ENCODE peak calls at places on chromosome 1, in four cellular contexts. V is WTC11, U is K562, J is HepG2. E is an unnamed sample.
A peak's percentile ranks its signal among the peaks of the same experiment; 100 is the strongest.

GRCh38 chr1:97834903-97835302 is 85.9 kb downstream of the DPYD start:
- DNase-seq in V (no peak), U (no peak), J (no peak), E (no peak)

GRCh38 chr1:225870883-225871282 is 11.3 kb downstream of the TMEM63A start:
- DNase-seq in V (no peak), U (no peak), J (no peak), E (no peak)

GRCh38 chr1:83588140-83588539 is 410.8 kb downstream of the TTLL7 start:
- DNase-seq in V (no peak), U (no peak), J (no peak), E (no peak)

GRCh38 chr1:180155202-180155682 is 573 bp downstream of the QSOX1 start:
- DNase-seq in V (peak; percentile 34), U (peak; percentile 60), J (no peak), E (no peak)

GRCh38 chr1:42005530-42005929 is 86.8 kb upstream of the HIVEP3 start:
- DNase-seq in V (no peak), U (no peak), J (no peak), E (no peak)

GRCh38 chr1:22893292-22893691 is 79.4 kb downstream of the LACTBL1 start:
- DNase-seq in V (no peak), U (no peak), J (no peak), E (no peak)

GRCh38 chr1:31416101-31416736 is 3.2 kb downstream of the SERINC2 start:
- DNase-seq in V (no peak), U (no peak), J (no peak), E (no peak)

GRCh38 chr1:53878492-53879105 is 11.0 kb downstream of the YIPF1 start:
- DNase-seq in V (no peak), U (peak; percentile 34), J (peak; percentile 57), E (peak; percentile 43)

GRCh38 chr1:204445860-204446412 is 34.3 kb upstream of the PPP1R15B start:
- DNase-seq in V (peak; percentile 92), U (peak; percentile 77), J (peak; percentile 18), E (peak; percentile 88)

GRCh38 chr1:55334797-55335196 is 119.6 kb upstream of the USP24 start:
- DNase-seq in V (no peak), U (no peak), J (no peak), E (no peak)

GRCh38 chr1:94383966-94384408 is 34.2 kb upstream of the ABCD3 start:
- DNase-seq in V (no peak), U (no peak), J (peak; percentile 99), E (no peak)

GRCh38 chr1:2591233-2591580 is 4.6 kb downstream of the PRXL2B start:
- DNase-seq in V (no peak), U (no peak), J (no peak), E (no peak)

GRCh38 chr1:3078421-3078820 is 9.4 kb downstream of the PRDM16 start:
- DNase-seq in V (no peak), U (no peak), J (no peak), E (no peak)

GRCh38 chr1:8032351-8032750 is 6.2 kb upstream of the ERRFI1 start:
- DNase-seq in V (no peak), U (no peak), J (no peak), E (no peak)

GRCh38 chr1:17919525-17920439 is 164.6 kb downstream of the ACTL8 start:
- DNase-seq in V (peak; percentile 65), U (peak; percentile 52), J (no peak), E (peak; percentile 46)

GRCh38 chr1:235720544-235720943 is 71.0 kb upstream of the GNG4 start:
- DNase-seq in V (no peak), U (no peak), J (no peak), E (no peak)

GRCh38 chr1:169999357-169999756 is 75.1 kb downstream of the KIFAP3 start:
- DNase-seq in V (no peak), U (no peak), J (no peak), E (no peak)

GRCh38 chr1:28395181-28395580 is 25.6 kb downstream of the PHACTR4 start:
- DNase-seq in V (no peak), U (peak; percentile 56), J (no peak), E (no peak)

GRCh38 chr1:169484107-169484506 is 1.6 kb downstream of the SLC19A2 start:
- DNase-seq in V (no peak), U (no peak), J (no peak), E (no peak)

GRCh38 chr1:54220004-54220811 is 20.2 kb downstream of the MRPL37 start:
- DNase-seq in V (no peak), U (no peak), J (peak; percentile 13), E (no peak)

GRCh38 chr1:52288286-52288685 is 77.7 kb downstream of the CC2D1B start:
- DNase-seq in V (no peak), U (no peak), J (no peak), E (no peak)

GRCh38 chr1:18271336-18271735 is 163.7 kb downstream of the IGSF21 start:
- DNase-seq in V (no peak), U (no peak), J (no peak), E (no peak)

GRCh38 chr1:246947255-246947654 is 15.5 kb upstream of the AHCTF1 start:
- DNase-seq in V (no peak), U (no peak), J (peak; percentile 92), E (no peak)

GRCh38 chr1:205075642-205076155 is 8.6 kb downstream of the TMEM81 start:
- DNase-seq in V (no peak), U (no peak), J (no peak), E (no peak)

GRCh38 chr1:211133393-211133840 is 531 bp downstream of the KCNH1 start:
- DNase-seq in V (peak; percentile 41), U (no peak), J (no peak), E (no peak)

GRCh38 chr1:61079898-61080336 is 2.4 kb upstream of the NFIA start:
- DNase-seq in V (peak; percentile 74), U (peak; percentile 76), J (peak; percentile 77), E (peak; percentile 69)

GRCh38 chr1:4020411-4020810 is 120.3 kb upstream of the C1orf174 start:
- DNase-seq in V (no peak), U (no peak), J (no peak), E (no peak)

GRCh38 chr1:245000872-245001188 is 136.5 kb upstream of the HNRNPU start:
- DNase-seq in V (no peak), U (no peak), J (no peak), E (no peak)

GRCh38 chr1:35544976-35545375 is 12.2 kb downstream of the KIAA0319L start:
- DNase-seq in V (peak; percentile 66), U (peak; percentile 67), J (peak; percentile 85), E (peak; percentile 52)

GRCh38 chr1:54510715-54511270 is 37.2 kb upstream of the ACOT11 start:
- DNase-seq in V (no peak), U (no peak), J (no peak), E (no peak)

GRCh38 chr1:240706150-240706904 is 94.4 kb upstream of the GREM2 start:
- DNase-seq in V (no peak), U (no peak), J (no peak), E (no peak)

GRCh38 chr1:1349256-1350012 is at the start of gene DVL1:
- DNase-seq in V (peak; percentile 86), U (peak; percentile 89), J (no peak), E (peak; percentile 88)

GRCh38 chr1:218852541-218852940 is 321.1 kb upstream of the LYPLAL1 start:
- DNase-seq in V (no peak), U (no peak), J (no peak), E (no peak)

GRCh38 chr1:170663011-170663410 is 920 bp upstream of the PRRX1 start:
- DNase-seq in V (no peak), U (no peak), J (no peak), E (no peak)

GRCh38 chr1:13801711-13802486 is 101.9 kb downstream of the PRDM2 start:
- DNase-seq in V (no peak), U (peak; percentile 42), J (no peak), E (no peak)

DNA sequence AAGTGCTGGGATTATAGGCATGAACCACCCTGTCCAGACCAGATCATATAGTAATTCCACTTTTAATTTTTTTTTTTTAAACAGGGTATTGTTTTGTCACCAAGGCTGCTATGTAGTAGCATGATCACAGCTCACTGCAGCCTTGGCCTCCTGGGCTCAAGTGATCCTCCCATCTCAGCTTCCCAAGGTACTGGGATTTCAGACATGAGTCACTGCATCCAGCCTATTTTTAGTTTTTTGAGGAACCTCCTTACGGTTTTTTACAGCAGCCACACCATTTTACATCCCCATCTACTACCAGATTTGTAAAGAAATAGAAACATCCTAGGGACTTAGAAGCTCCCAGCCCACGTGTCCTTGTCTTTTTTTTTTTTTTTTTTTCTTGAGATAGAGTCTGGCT is 24.0 kb downstream of the L1TD1 start:
- DNase-seq in V (no peak), U (no peak), J (no peak), E (no peak)
- TF ChIP-seq ELF4 in V (no peak), U (no peak), J (no peak), E (no peak)

GRCh38 chr1:5165747-5166146 is 511.3 kb downstream of the AJAP1 start:
- DNase-seq in V (no peak), U (no peak), J (no peak), E (no peak)
- TF ChIP-seq ELF4 in V (no peak), U (no peak), J (no peak), E (no peak)

GRCh38 chr1:111733183-111733995 is 5.8 kb downstream of the INKA2 start:
- DNase-seq in V (no peak), U (peak; percentile 48), J (peak; percentile 92), E (no peak)
- TF ChIP-seq ELF4 in V (no peak), U (no peak), J (no peak), E (no peak)

DNA sequence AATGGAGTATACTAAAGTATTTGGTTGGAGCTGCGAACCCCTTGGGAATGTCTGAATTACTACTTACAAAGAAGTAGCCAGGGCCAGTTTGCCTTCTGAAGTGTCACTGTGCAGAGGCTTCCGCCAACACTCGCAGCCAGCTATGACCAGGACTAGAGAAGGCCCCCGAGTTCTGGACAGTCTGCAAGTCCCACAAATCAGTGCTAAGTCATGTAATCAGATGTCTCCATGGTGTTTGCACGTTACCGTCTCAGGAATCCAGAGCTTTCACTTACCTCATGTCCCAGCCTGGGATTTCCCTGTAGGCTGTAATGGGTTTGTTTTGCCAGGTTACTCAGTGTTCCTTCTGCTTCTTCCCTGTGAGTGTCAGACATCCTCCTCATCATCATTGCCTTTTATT is 106.7 kb upstream of the SPAG17 start:
- DNase-seq in V (no peak), U (no peak), J (no peak), E (no peak)
- TF ChIP-seq ELF4 in V (no peak), U (no peak), J (no peak), E (no peak)

GRCh38 chr1:38138498-38139233 is 92.1 kb upstream of the POU3F1 start:
- DNase-seq in V (no peak), U (no peak), J (peak; percentile 35), E (no peak)
- TF ChIP-seq ELF4 in V (no peak), U (no peak), J (no peak), E (no peak)

DNA sequence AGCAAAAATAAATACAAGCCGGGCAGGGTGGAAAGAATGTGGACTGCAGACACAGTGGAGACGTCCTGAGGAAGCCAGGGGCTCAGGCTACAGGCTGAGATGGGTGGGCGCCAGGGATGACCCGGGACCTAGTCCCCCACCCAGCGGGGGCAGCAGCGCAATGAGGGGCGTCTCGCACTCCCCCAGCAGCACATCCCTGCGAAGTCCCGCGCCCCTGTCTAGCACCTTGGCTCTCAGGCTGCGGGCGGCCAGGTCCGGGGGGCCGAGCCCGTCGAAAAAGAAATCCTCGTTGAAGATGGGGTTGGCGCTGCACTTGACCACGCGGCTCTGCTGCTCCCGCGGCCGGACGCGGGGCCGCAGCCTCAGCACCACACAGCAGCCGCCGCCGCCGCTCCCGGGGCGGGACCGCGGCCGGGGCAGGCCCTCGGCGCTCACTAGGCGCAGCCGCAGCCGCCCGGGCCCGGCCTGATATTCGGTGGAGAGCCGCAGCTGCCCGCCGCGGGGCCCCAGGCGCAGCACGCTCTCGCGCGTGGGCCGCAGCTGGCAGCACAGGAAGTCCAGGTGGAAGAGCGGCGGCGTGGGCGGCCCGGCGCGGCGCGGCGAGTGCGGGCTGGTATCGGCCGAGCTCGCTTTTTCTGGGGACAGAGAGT is 1.7 kb downstream of the C2CD4D start:
- DNase-seq in V (no peak), U (no peak), J (no peak), E (no peak)
- TF ChIP-seq ELF4 in V (no peak), U (no peak), J (no peak), E (no peak)

GRCh38 chr1:160097196-160097910 is 1.1 kb downstream of the IGSF8 start:
- DNase-seq in V (no peak), U (no peak), J (no peak), E (no peak)
- TF ChIP-seq ELF4 in V (no peak), U (no peak), J (no peak), E (no peak)